ENCODE peak calls at places on chromosomes 7 and 10, in nine cellular contexts. Q, R, F, D, W, K, X, Z and A are unnamed samples.

GRCh38 chr7:158375034-158375433 is 212.6 kb downstream of the PTPRN2 start:
- DNase-seq in Q (no peak), R (no peak), F (no peak), D (no peak), W (no peak), K (no peak), X (no peak), Z (no peak), A (no peak)

GRCh38 chr7:2826806-2827205 is 17.3 kb downstream of the GNA12 start:
- DNase-seq in Q (no peak), R (no peak), F (no peak), D (no peak), W (no peak), K (no peak), X (no peak), Z (no peak), A (no peak)

GRCh38 chr7:27172823-27173411 is 1.2 kb downstream of the HOXA10 start:
- DNase-seq in Q (no peak), R (peak), F (no peak), D (peak), W (no peak), K (no peak), X (no peak), Z (no peak), A (no peak)

GRCh38 chr7:66542528-66543373 is 85.9 kb upstream of the KCTD7 start:
- DNase-seq in Q (no peak), R (no peak), F (no peak), D (no peak), W (no peak), K (no peak), X (no peak), Z (no peak), A (no peak)

GRCh38 chr7:90625051-90625450 is 28.9 kb downstream of the CDK14 start:
- DNase-seq in Q (no peak), R (no peak), F (no peak), D (no peak), W (no peak), K (no peak), X (no peak), Z (no peak), A (no peak)

GRCh38 chr10:101570764-101571572 is 17.1 kb downstream of the POLL start:
- DNase-seq in Q (no peak), R (no peak), F (no peak), D (no peak), W (no peak), K (no peak), X (no peak), Z (no peak), A (no peak)

GRCh38 chr10:1153253-1153763 is 97.1 kb downstream of the WDR37 start:
- DNase-seq in Q (no peak), R (no peak), F (no peak), D (no peak), W (no peak), K (no peak), X (no peak), Z (no peak), A (no peak)

GRCh38 chr7:158109364-158110033 is 478.1 kb downstream of the PTPRN2 start:
- DNase-seq in Q (no peak), R (peak), F (no peak), D (no peak), W (no peak), K (no peak), X (no peak), Z (no peak), A (no peak)

GRCh38 chr7:116724560-116725231 is 52.7 kb downstream of the MET start:
- DNase-seq in Q (no peak), R (no peak), F (no peak), D (no peak), W (no peak), K (no peak), X (peak), Z (no peak), A (no peak)

GRCh38 chr10:87712913-87713616 is 53.4 kb downstream of the PAPSS2 start:
- DNase-seq in Q (no peak), R (no peak), F (no peak), D (no peak), W (no peak), K (no peak), X (no peak), Z (no peak), A (no peak)

GRCh38 chr7:74656421-74656910 is 1.1 kb upstream of the GTF2I start:
- DNase-seq in Q (no peak), R (peak), F (peak), D (peak), W (peak), K (no peak), X (peak), Z (peak), A (no peak)

GRCh38 chr10:48253970-48254657 is 20.4 kb downstream of the FRMPD2 start:
- DNase-seq in Q (no peak), R (no peak), F (no peak), D (no peak), W (no peak), K (peak), X (peak), Z (no peak), A (no peak)

GRCh38 chr10:77297370-77297692 is 340.3 kb downstream of the KCNMA1 start:
- DNase-seq in Q (no peak), R (peak), F (no peak), D (no peak), W (no peak), K (no peak), X (no peak), Z (no peak), A (no peak)

GRCh38 chr10:10421071-10421470 is 596.6 kb upstream of the CELF2 start:
- DNase-seq in Q (no peak), R (no peak), F (no peak), D (no peak), W (no peak), K (no peak), X (no peak), Z (no peak), A (no peak)

GRCh38 chr7:158760936-158761335 is 56.3 kb upstream of the NCAPG2 start:
- DNase-seq in Q (no peak), R (no peak), F (no peak), D (no peak), W (no peak), K (no peak), X (peak), Z (no peak), A (no peak)

GRCh38 chr7:83876593-83876992 is 227.7 kb upstream of the SEMA3E start:
- DNase-seq in Q (no peak), R (no peak), F (no peak), D (no peak), W (no peak), K (peak), X (no peak), Z (no peak), A (no peak)

GRCh38 chr10:26567349-26567721 is 129.2 kb downstream of the APBB1IP start:
- DNase-seq in Q (no peak), R (no peak), F (no peak), D (no peak), W (no peak), K (no peak), X (no peak), Z (no peak), A (no peak)

GRCh38 chr10:13593560-13593959 is 6.8 kb downstream of the PRPF18 start:
- DNase-seq in Q (no peak), R (no peak), F (no peak), D (no peak), W (no peak), K (peak), X (no peak), Z (no peak), A (no peak)

GRCh38 chr7:135798104-135798503 is 49.5 kb upstream of the FAM180A start:
- DNase-seq in Q (no peak), R (no peak), F (no peak), D (no peak), W (no peak), K (no peak), X (no peak), Z (no peak), A (no peak)

GRCh38 chr7:2151801-2152612 is 80.7 kb downstream of the MAD1L1 start:
- DNase-seq in Q (no peak), R (no peak), F (no peak), D (no peak), W (peak), K (no peak), X (no peak), Z (no peak), A (no peak)

GRCh38 chr10:29926649-29927048 is 132.7 kb downstream of the JCAD start:
- DNase-seq in Q (no peak), R (no peak), F (no peak), D (peak), W (no peak), K (no peak), X (peak), Z (no peak), A (no peak)

GRCh38 chr7:21427861-21428641 is at the start of gene SP4:
- DNase-seq in Q (peak), R (peak), F (peak), D (peak), W (peak), K (peak), X (peak), Z (peak), A (peak)

GRCh38 chr7:69517985-69518731 is 80.1 kb upstream of the AUTS2 start:
- DNase-seq in Q (no peak), R (no peak), F (peak), D (no peak), W (peak), K (no peak), X (no peak), Z (no peak), A (no peak)

GRCh38 chr7:130276796-130277762 is 10.4 kb downstream of the CPA2 start:
- DNase-seq in Q (no peak), R (no peak), F (no peak), D (no peak), W (no peak), K (no peak), X (no peak), Z (no peak), A (no peak)

GRCh38 chr7:130208511-130208910 is 851 bp downstream of the SSMEM1 start:
- DNase-seq in Q (peak), R (no peak), F (no peak), D (no peak), W (no peak), K (no peak), X (no peak), Z (no peak), A (no peak)

GRCh38 chr7:2908103-2908683 is 64.1 kb upstream of the GNA12 start:
- DNase-seq in Q (no peak), R (no peak), F (no peak), D (no peak), W (no peak), K (no peak), X (no peak), Z (no peak), A (no peak)

GRCh38 chr10:5509236-5509635 is 9.9 kb upstream of the CALML5 start:
- DNase-seq in Q (no peak), R (no peak), F (no peak), D (no peak), W (peak), K (no peak), X (no peak), Z (no peak), A (no peak)

GRCh38 chr10:97542169-97543024 is 30.2 kb upstream of the ANKRD2 start:
- DNase-seq in Q (peak), R (peak), F (no peak), D (no peak), W (peak), K (peak), X (peak), Z (no peak), A (no peak)

GRCh38 chr7:42242381-42242780 is 5.4 kb upstream of the GLI3 start:
- DNase-seq in Q (no peak), R (no peak), F (no peak), D (no peak), W (no peak), K (no peak), X (no peak), Z (no peak), A (no peak)